ENCODE peak calls at places on chromosomes 5 and 9, in five cellular contexts. Z is stomach, Y is transverse colon, V is HepG2, C is K562. H is an unnamed sample.
A peak's percentile ranks its signal among the peaks of the same experiment; 100 is the strongest.

GRCh38 chr9:133644968-133645765 is 9.0 kb downstream of the DBH start:
- DNase-seq in Z (no peak), Y (no peak), V (no peak), C (no peak), H (no peak)

GRCh38 chr5:178213748-178214151 is 9.4 kb downstream of the HNRNPAB start:
- DNase-seq in Z (peak; percentile 64), Y (peak; percentile 82), V (no peak), C (no peak), H (no peak)

GRCh38 chr9:134928796-134929559 is 11.3 kb upstream of the FCN1 start:
- DNase-seq in Z (no peak), Y (peak; percentile 39), V (no peak), C (peak; percentile 11), H (peak; percentile 78)

GRCh38 chr9:116647515-116647809 is 39.6 kb upstream of the TRIM32 start:
- DNase-seq in Z (no peak), Y (no peak), V (no peak), C (no peak), H (no peak)

GRCh38 chr9:108473209-108474112 is 382.3 kb downstream of the ACTL7B start:
- DNase-seq in Z (no peak), Y (peak; percentile 53), V (no peak), C (no peak), H (no peak)

GRCh38 chr9:12604154-12604825 is 88.9 kb upstream of the TYRP1 start:
- DNase-seq in Z (no peak), Y (no peak), V (no peak), C (no peak), H (no peak)

GRCh38 chr5:170154297-170154696 is 48.6 kb downstream of the FOXI1 start:
- DNase-seq in Z (no peak), Y (no peak), V (no peak), C (no peak), H (no peak)

GRCh38 chr9:98326402-98327248 is 71.2 kb upstream of the TBC1D2 start:
- DNase-seq in Z (no peak), Y (no peak), V (no peak), C (peak; percentile 78), H (no peak)

GRCh38 chr9:71703172-71703872 is 65.0 kb downstream of the CEMIP2 start:
- DNase-seq in Z (no peak), Y (no peak), V (no peak), C (no peak), H (no peak)

GRCh38 chr9:37507586-37508134 is 21.9 kb downstream of the POLR1E start:
- DNase-seq in Z (no peak), Y (no peak), V (no peak), C (no peak), H (no peak)

GRCh38 chr5:156799171-156799570 is 50.9 kb upstream of the PPP1R2B start:
- DNase-seq in Z (no peak), Y (no peak), V (no peak), C (no peak), H (no peak)

GRCh38 chr9:4969130-4969529 is 15.9 kb upstream of the JAK2 start:
- DNase-seq in Z (no peak), Y (no peak), V (no peak), C (no peak), H (no peak)

GRCh38 chr5:87403899-87404298 is 8.8 kb downstream of the CCNH start:
- DNase-seq in Z (no peak), Y (no peak), V (no peak), C (no peak), H (no peak)

GRCh38 chr5:1231354-1231905 is 6.2 kb downstream of the SLC6A18 start:
- DNase-seq in Z (no peak), Y (no peak), V (no peak), C (no peak), H (no peak)

GRCh38 chr5:160310140-160310909 is 2.0 kb downstream of the CCNJL start:
- DNase-seq in Z (no peak), Y (no peak), V (no peak), C (no peak), H (no peak)

GRCh38 chr9:125472926-125473701 is 211.5 kb downstream of the GAPVD1 start:
- DNase-seq in Z (no peak), Y (no peak), V (peak; percentile 76), C (peak; percentile 91), H (peak; percentile 79)

GRCh38 chr9:36301227-36301626 is 43.0 kb upstream of the GNE start:
- DNase-seq in Z (no peak), Y (no peak), V (no peak), C (no peak), H (no peak)

GRCh38 chr9:21542780-21543179 is 60.7 kb upstream of the IFNE start:
- DNase-seq in Z (no peak), Y (no peak), V (no peak), C (no peak), H (no peak)

GRCh38 chr9:114386886-114387677 is 700 bp downstream of the AKNA start:
- DNase-seq in Z (peak; percentile 49), Y (peak; percentile 76), V (no peak), C (no peak), H (peak; percentile 81)

GRCh38 chr9:133731876-133732321 is 6.3 kb downstream of the SARDH start:
- DNase-seq in Z (peak; percentile 20), Y (no peak), V (peak; percentile 60), C (peak; percentile 45), H (no peak)

GRCh38 chr5:172793577-172794488 is 22.8 kb upstream of the DUSP1 start:
- DNase-seq in Z (no peak), Y (no peak), V (peak; percentile 70), C (peak; percentile 67), H (peak; percentile 64)

GRCh38 chr5:96997265-96997859 is 61.5 kb downstream of the LNPEP start:
- DNase-seq in Z (no peak), Y (no peak), V (peak; percentile 41), C (peak; percentile 56), H (no peak)

GRCh38 chr5:1026700-1027621 is 18.4 kb downstream of the NKD2 start:
- DNase-seq in Z (no peak), Y (no peak), V (no peak), C (no peak), H (peak; percentile 54)

GRCh38 chr5:58582411-58583393 is at the start of gene RAB3C:
- DNase-seq in Z (peak; percentile 92), Y (peak; percentile 90), V (peak; percentile 78), C (peak; percentile 23), H (peak; percentile 77)

DNA sequence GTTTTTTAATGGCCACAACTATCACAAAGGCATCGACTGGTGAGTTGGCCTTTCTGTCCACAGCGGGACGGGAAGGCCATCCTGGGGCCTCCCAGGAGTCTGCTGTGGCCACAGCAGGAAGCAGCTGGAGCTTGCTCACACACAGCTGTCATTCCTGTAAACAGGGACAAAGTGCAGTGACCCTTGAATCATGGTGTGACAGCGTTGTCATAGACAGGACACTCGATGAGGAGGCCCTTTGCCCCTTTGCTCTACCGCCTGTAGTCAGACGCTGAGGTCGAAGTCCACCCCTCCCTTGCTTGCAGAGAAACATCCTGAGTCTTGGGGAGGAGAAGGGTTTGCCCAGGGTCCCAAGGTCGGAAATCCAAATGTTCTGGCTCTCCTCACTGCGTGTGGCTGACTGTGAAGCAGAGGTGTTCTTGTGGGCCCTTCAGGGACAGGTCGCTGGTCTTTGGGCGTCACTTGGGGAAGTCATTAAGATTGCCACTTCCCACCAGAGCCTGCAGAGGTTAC is 35.1 kb downstream of the NDST1 start:
- DNase-seq in Z (peak; percentile 31), Y (peak; percentile 86), V (peak; percentile 98), C (no peak), H (no peak)
- TF ChIP-seq POLR2A in Z (no peak), Y (peak; percentile 46), V (peak; percentile 46), C (no peak), H (no peak)

DNA sequence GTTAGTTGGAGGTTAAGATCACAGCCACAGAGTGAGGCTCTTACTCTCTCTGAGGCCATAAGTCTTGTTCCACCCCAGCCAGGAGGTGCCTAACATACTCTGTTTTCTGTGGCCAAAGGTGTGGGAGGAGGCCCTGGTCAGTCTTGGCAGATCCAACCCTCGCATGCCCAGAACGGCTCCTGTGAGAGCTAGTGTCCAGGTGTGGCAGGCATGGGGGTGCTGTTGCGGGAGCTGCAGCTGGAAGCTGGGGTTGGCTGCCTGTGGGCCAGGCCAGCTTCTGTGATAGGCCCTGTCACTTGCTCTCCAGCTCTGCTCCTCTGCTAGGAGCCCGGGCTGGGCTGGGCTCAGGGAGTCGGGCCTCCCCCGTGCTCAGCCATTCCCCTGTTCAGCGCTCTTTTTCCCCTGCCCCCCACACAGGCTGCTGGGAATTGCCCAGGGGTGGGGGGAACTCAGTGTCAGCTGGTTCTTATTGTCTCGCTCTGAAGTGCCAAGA is 31.6 kb downstream of the IER5L start:
- DNase-seq in Z (no peak), Y (no peak), V (no peak), C (no peak), H (peak; percentile 83)
- TF ChIP-seq POLR2AphosphoS5 in Z (no peak), Y (no peak), V (no peak), C (no peak), H (peak; percentile 52)

DNA sequence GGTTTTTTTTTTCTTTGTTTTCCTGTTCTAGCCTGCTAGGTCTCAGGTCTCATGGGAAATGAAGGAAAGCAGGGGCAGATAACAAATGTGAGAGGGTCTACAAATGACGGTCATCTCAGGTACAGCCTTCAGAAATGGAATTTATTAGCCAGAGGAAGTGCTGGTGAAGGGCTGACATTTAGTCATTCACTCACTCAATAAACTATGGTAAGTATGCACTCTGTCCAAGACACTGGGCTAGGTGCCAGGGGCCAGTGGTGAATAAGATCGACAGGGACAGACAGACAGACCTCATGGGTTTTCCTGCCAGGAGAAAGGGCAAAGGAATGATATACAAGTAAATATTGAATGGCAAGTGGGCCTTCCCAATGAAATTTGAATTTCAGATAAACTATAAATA is 6.3 kb downstream of the PDE6A start:
- DNase-seq in Z (peak; percentile 40), Y (peak; percentile 74), V (no peak), C (peak; percentile 48), H (no peak)
- TF ChIP-seq EP300 in Z (no peak), Y (no peak), V (no peak), C (no peak), H (no peak)

GRCh38 chr5:52804978-52805377 is 17.3 kb downstream of the ITGA1 start:
- DNase-seq in Z (no peak), Y (no peak), V (no peak), C (no peak), H (no peak)
- TF ChIP-seq POLR2A in Z (no peak), Y (no peak), V (no peak), C (no peak), H (no peak)

DNA sequence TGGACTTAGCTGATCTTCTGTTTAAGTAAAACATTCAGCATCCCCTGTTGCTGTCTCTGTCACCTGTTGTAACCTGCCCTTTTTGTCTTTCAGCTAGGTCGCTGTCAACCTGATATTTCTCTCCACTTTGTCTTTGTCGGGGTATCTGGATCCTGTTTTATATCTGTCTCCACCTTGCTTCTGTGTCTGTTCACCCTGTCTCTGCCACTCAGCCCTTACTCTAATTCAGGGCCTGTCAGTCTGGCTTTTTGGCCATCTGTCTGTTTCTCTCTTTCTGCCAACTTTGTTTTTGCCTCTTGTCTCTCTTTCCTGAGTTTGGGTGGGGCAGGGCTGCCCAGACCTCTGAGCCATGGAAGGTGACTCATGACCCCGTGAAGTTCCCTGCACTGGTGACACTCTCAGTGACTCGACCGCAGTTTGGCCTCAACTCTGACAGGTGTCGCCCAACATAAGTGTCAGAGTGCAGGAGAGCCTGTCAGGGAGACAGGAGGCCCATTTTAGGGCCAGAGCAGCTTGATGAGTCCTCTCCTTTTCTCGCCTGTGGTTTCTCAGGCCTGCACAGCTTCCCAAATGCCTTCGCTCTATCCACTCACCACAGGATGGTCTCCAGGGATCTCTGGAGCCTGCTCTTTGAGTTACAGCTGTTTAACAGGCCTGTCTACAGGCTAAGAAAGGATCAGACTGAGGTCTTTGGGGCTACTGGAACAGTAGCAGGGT is 864 bp downstream of the ZBTB43 start:
- DNase-seq in Z (peak; percentile 69), Y (peak; percentile 74), V (peak; percentile 81), C (peak; percentile 92), H (peak; percentile 70)
- TF ChIP-seq POLR2AphosphoS5 in Z (peak; percentile 25), Y (peak; percentile 58), V (no peak), C (peak; percentile 4), H (no peak)

GRCh38 chr5:141483842-141484241 is 988 bp upstream of the PCDHGC4 start:
- DNase-seq in Z (no peak), Y (no peak), V (no peak), C (no peak), H (no peak)
- TF ChIP-seq EP300 in Z (no peak), Y (no peak), V (no peak), C (no peak), H (no peak)